ENCODE peak calls at places on chromosomes 3 and 15, in six cellular contexts. One of them, this sample, is unnamed.

GRCh38 chr15:40274350-40275274 is 8.3 kb downstream of the ANKRD63 start:
- DNase-seq in endothelial cell of umbilical vein: peak; percentile 82
- DNase-seq in pancreas: peak; percentile 86
- DNase-seq in fibroblast of lung: peak; percentile 87
- DNase-seq in RWPE2: no peak
- DNase-seq in left ventricle myocardium inferior: peak; percentile 71
- DNase-seq in this sample: peak; percentile 58

GRCh38 chr3:136343873-136344281 is 93.7 kb downstream of the PCCB start:
- DNase-seq in endothelial cell of umbilical vein: peak; percentile 91
- DNase-seq in pancreas: peak; percentile 80
- DNase-seq in fibroblast of lung: peak; percentile 90
- DNase-seq in RWPE2: peak; percentile 73
- DNase-seq in left ventricle myocardium inferior: peak; percentile 79
- DNase-seq in this sample: peak; percentile 86

GRCh38 chr15:27865323-27865922 is 233.7 kb downstream of the OCA2 start:
- DNase-seq in endothelial cell of umbilical vein: no peak
- DNase-seq in pancreas: no peak
- DNase-seq in fibroblast of lung: no peak
- DNase-seq in RWPE2: no peak
- DNase-seq in left ventricle myocardium inferior: no peak
- DNase-seq in this sample: no peak

GRCh38 chr3:100047455-100048141 is 66.7 kb downstream of the FILIP1L start:
- DNase-seq in endothelial cell of umbilical vein: peak; percentile 58
- DNase-seq in pancreas: no peak
- DNase-seq in fibroblast of lung: peak; percentile 84
- DNase-seq in RWPE2: peak; percentile 60
- DNase-seq in left ventricle myocardium inferior: no peak
- DNase-seq in this sample: peak; percentile 87

GRCh38 chr3:156036258-156037053 is 83.9 kb upstream of the KCNAB1 start:
- DNase-seq in endothelial cell of umbilical vein: no peak
- DNase-seq in pancreas: no peak
- DNase-seq in fibroblast of lung: no peak
- DNase-seq in RWPE2: no peak
- DNase-seq in left ventricle myocardium inferior: no peak
- DNase-seq in this sample: no peak

GRCh38 chr3:32956750-32957570 is 5.5 kb downstream of the CCR4 start:
- DNase-seq in endothelial cell of umbilical vein: no peak
- DNase-seq in pancreas: no peak
- DNase-seq in fibroblast of lung: peak; percentile 17
- DNase-seq in RWPE2: no peak
- DNase-seq in left ventricle myocardium inferior: no peak
- DNase-seq in this sample: no peak

GRCh38 chr15:81108427-81108826 is 25.6 kb upstream of the CFAP161 start:
- DNase-seq in endothelial cell of umbilical vein: peak; percentile 49
- DNase-seq in pancreas: no peak
- DNase-seq in fibroblast of lung: no peak
- DNase-seq in RWPE2: no peak
- DNase-seq in left ventricle myocardium inferior: no peak
- DNase-seq in this sample: no peak

GRCh38 chr3:60146121-60146520 is 1096.3 kb upstream of the CFAP20DC start:
- DNase-seq in endothelial cell of umbilical vein: no peak
- DNase-seq in pancreas: no peak
- DNase-seq in fibroblast of lung: no peak
- DNase-seq in RWPE2: no peak
- DNase-seq in left ventricle myocardium inferior: no peak
- DNase-seq in this sample: no peak

GRCh38 chr3:24837601-24838000 is 343.0 kb upstream of the THRB start:
- DNase-seq in endothelial cell of umbilical vein: peak; percentile 11
- DNase-seq in pancreas: no peak
- DNase-seq in fibroblast of lung: no peak
- DNase-seq in RWPE2: no peak
- DNase-seq in left ventricle myocardium inferior: no peak
- DNase-seq in this sample: no peak

GRCh38 chr3:104715972-104716371 is 650.7 kb upstream of the ALCAM start:
- DNase-seq in endothelial cell of umbilical vein: no peak
- DNase-seq in pancreas: no peak
- DNase-seq in fibroblast of lung: no peak
- DNase-seq in RWPE2: no peak
- DNase-seq in left ventricle myocardium inferior: no peak
- DNase-seq in this sample: no peak

GRCh38 chr3:50474717-50475116 is 28.7 kb downstream of the CACNA2D2 start:
- DNase-seq in endothelial cell of umbilical vein: peak; percentile 20
- DNase-seq in pancreas: no peak
- DNase-seq in fibroblast of lung: peak; percentile 14
- DNase-seq in RWPE2: no peak
- DNase-seq in left ventricle myocardium inferior: no peak
- DNase-seq in this sample: no peak

GRCh38 chr3:135809038-135809437 is 156.5 kb upstream of the PPP2R3A start:
- DNase-seq in endothelial cell of umbilical vein: no peak
- DNase-seq in pancreas: no peak
- DNase-seq in fibroblast of lung: no peak
- DNase-seq in RWPE2: no peak
- DNase-seq in left ventricle myocardium inferior: no peak
- DNase-seq in this sample: no peak

GRCh38 chr3:134249935-134250716 is 533 bp downstream of the RYK start:
- DNase-seq in endothelial cell of umbilical vein: peak; percentile 62
- DNase-seq in pancreas: peak; percentile 68
- DNase-seq in fibroblast of lung: peak; percentile 28
- DNase-seq in RWPE2: peak; percentile 66
- DNase-seq in left ventricle myocardium inferior: peak; percentile 64
- DNase-seq in this sample: no peak

GRCh38 chr15:68419301-68420175 is 12.4 kb downstream of the ITGA11 start:
- DNase-seq in endothelial cell of umbilical vein: no peak
- DNase-seq in pancreas: no peak
- DNase-seq in fibroblast of lung: peak; percentile 28
- DNase-seq in RWPE2: peak; percentile 37
- DNase-seq in left ventricle myocardium inferior: no peak
- DNase-seq in this sample: no peak

GRCh38 chr15:78712797-78713515 is 71.9 kb upstream of the CHRNB4 start:
- DNase-seq in endothelial cell of umbilical vein: no peak
- DNase-seq in pancreas: no peak
- DNase-seq in fibroblast of lung: no peak
- DNase-seq in RWPE2: peak; percentile 42
- DNase-seq in left ventricle myocardium inferior: no peak
- DNase-seq in this sample: no peak
- H3K27ac ChIP-seq in endothelial cell of umbilical vein: no peak overlapping the region
- H3K27ac ChIP-seq in pancreas: no peak overlapping the region
- H3K27ac ChIP-seq in fibroblast of lung: no peak overlapping the region
- H3K27ac ChIP-seq in RWPE2: no peak overlapping the region
- H3K27ac ChIP-seq in left ventricle myocardium inferior: no peak overlapping the region
- H3K27ac ChIP-seq in this sample: no peak overlapping the region

GRCh38 chr3:52834871-52835501 is at the start of gene MUSTN1:
- DNase-seq in endothelial cell of umbilical vein: no peak
- DNase-seq in pancreas: no peak
- DNase-seq in fibroblast of lung: peak; percentile 40
- DNase-seq in RWPE2: no peak
- DNase-seq in left ventricle myocardium inferior: peak; percentile 28
- DNase-seq in this sample: no peak
- H3K4me3 ChIP-seq in endothelial cell of umbilical vein: no peak within 1 kb of the TSS
- H3K4me3 ChIP-seq in pancreas: no peak within 1 kb of the TSS
- H3K4me3 ChIP-seq in fibroblast of lung: no peak within 1 kb of the TSS
- H3K4me3 ChIP-seq in RWPE2: no peak within 1 kb of the TSS
- H3K4me3 ChIP-seq in left ventricle myocardium inferior: peak within 1 kb of the TSS; percentile 50
- H3K4me3 ChIP-seq in this sample: no peak within 1 kb of the TSS

GRCh38 chr3:107680698-107681097 is 157.9 kb downstream of the BBX start:
- DNase-seq in endothelial cell of umbilical vein: no peak
- DNase-seq in pancreas: no peak
- DNase-seq in fibroblast of lung: peak; percentile 57
- DNase-seq in RWPE2: no peak
- DNase-seq in left ventricle myocardium inferior: no peak
- DNase-seq in this sample: no peak

GRCh38 chr3:107674371-107674770 is 151.6 kb downstream of the BBX start:
- DNase-seq in endothelial cell of umbilical vein: no peak
- DNase-seq in pancreas: no peak
- DNase-seq in fibroblast of lung: peak; percentile 46
- DNase-seq in RWPE2: no peak
- DNase-seq in left ventricle myocardium inferior: no peak
- DNase-seq in this sample: no peak

GRCh38 chr3:107675233-107675900 is 152.6 kb downstream of the BBX start:
- DNase-seq in endothelial cell of umbilical vein: no peak
- DNase-seq in pancreas: no peak
- DNase-seq in fibroblast of lung: no peak
- DNase-seq in RWPE2: no peak
- DNase-seq in left ventricle myocardium inferior: no peak
- DNase-seq in this sample: no peak

GRCh38 chr3:107679911-107680310 is 157.1 kb downstream of the BBX start:
- DNase-seq in endothelial cell of umbilical vein: no peak
- DNase-seq in pancreas: no peak
- DNase-seq in fibroblast of lung: no peak
- DNase-seq in RWPE2: no peak
- DNase-seq in left ventricle myocardium inferior: no peak
- DNase-seq in this sample: no peak

DNA sequence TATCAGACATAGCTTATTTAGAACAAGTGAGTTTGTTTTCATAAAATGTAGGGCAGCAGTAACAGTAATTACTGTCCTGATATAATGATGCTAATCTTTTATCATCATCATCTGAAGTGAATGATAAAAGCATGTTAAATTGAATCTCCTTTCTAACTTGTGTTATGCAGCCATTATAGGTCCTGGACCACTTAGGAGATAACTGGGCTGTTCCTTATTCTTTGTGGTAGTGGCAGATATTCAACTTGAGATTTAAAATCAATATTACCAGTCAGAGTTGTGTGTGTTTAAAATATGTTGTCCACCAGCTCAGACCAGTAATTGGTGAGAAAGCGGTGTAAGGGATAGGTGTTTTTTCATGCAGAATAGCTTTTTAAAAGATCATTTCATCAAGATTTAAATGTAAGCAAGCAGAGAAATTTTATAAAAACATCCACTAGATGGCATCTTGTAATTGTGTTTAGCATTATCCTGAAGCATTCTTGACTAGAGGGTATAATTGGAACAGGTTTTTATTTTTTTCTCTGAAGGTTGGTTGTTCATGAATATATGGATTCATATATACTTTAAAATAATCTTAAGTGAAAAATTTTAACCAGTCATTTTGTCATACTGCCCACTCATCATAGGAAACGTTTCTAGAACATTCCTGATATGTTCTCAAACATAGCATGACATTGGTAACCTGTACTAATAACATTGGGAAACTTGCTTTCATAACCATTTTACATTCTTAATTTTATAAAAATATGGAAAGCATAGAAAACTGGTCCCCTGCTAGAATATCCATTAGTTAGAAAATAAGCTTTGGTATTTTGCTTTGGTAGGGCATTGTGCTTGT is 153.9 kb downstream of the BBX start:
- DNase-seq in endothelial cell of umbilical vein: peak; percentile 42
- DNase-seq in pancreas: no peak
- DNase-seq in fibroblast of lung: peak; percentile 58
- DNase-seq in RWPE2: no peak
- DNase-seq in left ventricle myocardium inferior: no peak
- DNase-seq in this sample: no peak
- TF ChIP-seq CTCF in endothelial cell of umbilical vein: peak; percentile 31
- TF ChIP-seq CTCF in pancreas: peak; percentile 34
- TF ChIP-seq CTCF in fibroblast of lung: peak; percentile 47
- TF ChIP-seq CTCF in RWPE2: peak; percentile 80
- TF ChIP-seq CTCF in left ventricle myocardium inferior: peak; percentile 66
- TF ChIP-seq CTCF in this sample: peak; percentile 56

DNA sequence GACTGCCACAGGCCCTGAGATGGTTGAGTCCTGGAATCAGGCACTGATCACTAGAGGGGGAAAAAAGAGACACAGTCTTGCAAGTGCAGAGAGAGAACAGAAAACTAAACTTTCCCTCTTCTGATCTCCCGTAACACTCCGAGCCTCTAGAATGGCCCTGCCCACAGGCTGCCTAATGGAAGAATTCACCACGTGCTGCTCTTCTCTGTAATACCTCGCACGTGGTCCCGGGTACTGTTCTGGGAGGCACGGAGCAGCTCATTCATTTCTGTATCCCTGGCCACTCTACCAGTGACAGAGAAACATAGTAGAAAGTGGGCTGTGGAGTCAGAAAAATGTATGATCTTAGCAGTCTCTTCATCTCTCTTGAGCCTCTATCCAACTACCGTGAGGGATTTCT is 30.4 kb downstream of the VGLL4 start:
- DNase-seq in endothelial cell of umbilical vein: no peak
- DNase-seq in pancreas: no peak
- DNase-seq in fibroblast of lung: no peak
- DNase-seq in RWPE2: no peak
- DNase-seq in left ventricle myocardium inferior: no peak
- DNase-seq in this sample: no peak
- H3K27ac ChIP-seq in endothelial cell of umbilical vein: no peak overlapping the region
- H3K27ac ChIP-seq in pancreas: no peak overlapping the region
- H3K27ac ChIP-seq in fibroblast of lung: no peak overlapping the region
- H3K27ac ChIP-seq in RWPE2: no peak overlapping the region
- H3K27ac ChIP-seq in left ventricle myocardium inferior: peak overlapping the region; percentile 6
- H3K27ac ChIP-seq in this sample: no peak overlapping the region

GRCh38 chr3:114451051-114451451 is 157.2 kb downstream of the TIGIT start:
- DNase-seq in endothelial cell of umbilical vein: no peak
- DNase-seq in pancreas: no peak
- DNase-seq in fibroblast of lung: peak; percentile 11
- DNase-seq in RWPE2: no peak
- DNase-seq in left ventricle myocardium inferior: no peak
- DNase-seq in this sample: no peak

GRCh38 chr3:114451561-114452018 is 157.8 kb downstream of the TIGIT start:
- DNase-seq in endothelial cell of umbilical vein: peak; percentile 66
- DNase-seq in pancreas: peak; percentile 28
- DNase-seq in fibroblast of lung: peak; percentile 78
- DNase-seq in RWPE2: no peak
- DNase-seq in left ventricle myocardium inferior: peak; percentile 23
- DNase-seq in this sample: no peak

GRCh38 chr3:114450008-114450596 is 156.3 kb downstream of the TIGIT start:
- DNase-seq in endothelial cell of umbilical vein: no peak
- DNase-seq in pancreas: no peak
- DNase-seq in fibroblast of lung: no peak
- DNase-seq in RWPE2: no peak
- DNase-seq in left ventricle myocardium inferior: no peak
- DNase-seq in this sample: no peak

GRCh38 chr3:114453296-114453888 is 159.6 kb downstream of the TIGIT start:
- DNase-seq in endothelial cell of umbilical vein: peak; percentile 7
- DNase-seq in pancreas: no peak
- DNase-seq in fibroblast of lung: no peak
- DNase-seq in RWPE2: no peak
- DNase-seq in left ventricle myocardium inferior: no peak
- DNase-seq in this sample: no peak

DNA sequence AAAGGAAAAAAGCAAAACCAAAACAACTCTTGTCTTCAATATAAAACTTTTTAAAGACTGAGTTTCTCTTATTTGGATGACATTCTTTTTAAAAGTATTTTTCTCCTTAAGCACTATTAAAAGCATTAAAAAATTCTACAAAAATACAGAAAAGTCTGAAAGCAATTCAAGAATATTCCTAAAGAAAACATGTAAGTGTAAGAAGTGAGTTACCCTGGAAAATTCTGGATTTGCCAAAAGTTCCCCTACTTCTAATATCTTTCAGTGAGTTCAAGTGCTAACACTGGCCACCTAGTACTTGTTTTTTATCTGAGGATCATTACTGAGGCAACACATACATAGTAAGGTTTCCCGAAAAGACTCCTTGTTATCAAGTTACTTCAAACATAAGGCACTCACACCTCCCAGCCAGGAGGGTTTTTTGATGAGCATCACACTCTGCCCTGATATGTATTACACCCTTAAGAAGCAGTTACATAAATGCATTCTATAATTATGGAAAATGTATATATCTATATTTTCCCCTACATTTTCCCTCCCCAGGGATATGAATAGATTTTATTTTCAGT is 158.4 kb downstream of the TIGIT start:
- DNase-seq in endothelial cell of umbilical vein: peak; percentile 15
- DNase-seq in pancreas: no peak
- DNase-seq in fibroblast of lung: peak; percentile 18
- DNase-seq in RWPE2: no peak
- DNase-seq in left ventricle myocardium inferior: no peak
- DNase-seq in this sample: no peak
- H3K4me3 ChIP-seq in endothelial cell of umbilical vein: no peak overlapping the region
- H3K4me3 ChIP-seq in pancreas: no peak overlapping the region
- H3K4me3 ChIP-seq in fibroblast of lung: peak overlapping the region; percentile 45
- H3K4me3 ChIP-seq in RWPE2: no peak overlapping the region
- H3K4me3 ChIP-seq in left ventricle myocardium inferior: peak overlapping the region; percentile 55
- H3K4me3 ChIP-seq in this sample: no peak overlapping the region

GRCh38 chr3:153513236-153513635 is 351.2 kb downstream of the RAP2B start:
- DNase-seq in endothelial cell of umbilical vein: peak; percentile 34
- DNase-seq in pancreas: no peak
- DNase-seq in fibroblast of lung: peak; percentile 13
- DNase-seq in RWPE2: no peak
- DNase-seq in left ventricle myocardium inferior: no peak
- DNase-seq in this sample: no peak
- TF ChIP-seq CTCF in endothelial cell of umbilical vein: peak; percentile 36
- TF ChIP-seq CTCF in pancreas: no peak
- TF ChIP-seq CTCF in fibroblast of lung: peak; percentile 37
- TF ChIP-seq CTCF in RWPE2: peak; percentile 27
- TF ChIP-seq CTCF in left ventricle myocardium inferior: peak; percentile 12
- TF ChIP-seq CTCF in this sample: peak; percentile 33

This sample was measured in AG04450.